ENCODE peak calls at places on chromosomes 3 and 15, in five cellular contexts. One of them, this sample, is unnamed.

GRCh38 chr15:68578960-68579935 is at the start of gene CORO2B:
- DNase-seq in cardiac muscle cell: peak; percentile 59
- DNase-seq in stimulated activated CD4-positive, alpha-beta T cell treated with anti-CD3 and anti-CD28 coated beads, Interleukin-4, amount 100 ng/mL, for 4 hours: peak; percentile 19
- DNase-seq in dermis microvascular lymphatic vessel endothelial cell: peak; percentile 16
- DNase-seq in anterior cingulate cortex: peak; percentile 67
- DNase-seq in this sample: no peak

GRCh38 chr3:17175187-17175839 is 290.6 kb downstream of the PLCL2 start:
- DNase-seq in stimulated activated CD4-positive, alpha-beta T cell treated with anti-CD3 and anti-CD28 coated beads, Interleukin-4, amount 100 ng/mL, for 4 hours: no peak
- DNase-seq in anterior cingulate cortex: no peak
- DNase-seq in dermis microvascular lymphatic vessel endothelial cell: no peak
- DNase-seq in cardiac muscle cell: peak; percentile 92
- DNase-seq in this sample: no peak

GRCh38 chr3:87227104-87227834 is at the start of gene CHMP2B:
- DNase-seq in cardiac muscle cell: peak; percentile 95
- DNase-seq in stimulated activated CD4-positive, alpha-beta T cell treated with anti-CD3 and anti-CD28 coated beads, Interleukin-4, amount 100 ng/mL, for 4 hours: peak; percentile 89
- DNase-seq in anterior cingulate cortex: peak; percentile 90
- DNase-seq in dermis microvascular lymphatic vessel endothelial cell: peak; percentile 95
- DNase-seq in this sample: peak; percentile 87

GRCh38 chr15:90558182-90558581 is 28.5 kb downstream of the CRTC3 start:
- DNase-seq in stimulated activated CD4-positive, alpha-beta T cell treated with anti-CD3 and anti-CD28 coated beads, Interleukin-4, amount 100 ng/mL, for 4 hours: no peak
- DNase-seq in anterior cingulate cortex: no peak
- DNase-seq in cardiac muscle cell: peak; percentile 60
- DNase-seq in dermis microvascular lymphatic vessel endothelial cell: no peak
- DNase-seq in this sample: peak; percentile 26

GRCh38 chr15:100766225-100767001 is 113.2 kb upstream of the ALDH1A3 start:
- DNase-seq in cardiac muscle cell: peak; percentile 18
- DNase-seq in stimulated activated CD4-positive, alpha-beta T cell treated with anti-CD3 and anti-CD28 coated beads, Interleukin-4, amount 100 ng/mL, for 4 hours: no peak
- DNase-seq in dermis microvascular lymphatic vessel endothelial cell: no peak
- DNase-seq in anterior cingulate cortex: no peak
- DNase-seq in this sample: peak; percentile 55

GRCh38 chr3:124775776-124776336 is 45.6 kb downstream of the UMPS start:
- DNase-seq in stimulated activated CD4-positive, alpha-beta T cell treated with anti-CD3 and anti-CD28 coated beads, Interleukin-4, amount 100 ng/mL, for 4 hours: no peak
- DNase-seq in cardiac muscle cell: no peak
- DNase-seq in dermis microvascular lymphatic vessel endothelial cell: peak; percentile 25
- DNase-seq in anterior cingulate cortex: no peak
- DNase-seq in this sample: no peak

GRCh38 chr15:74955796-74956647 is 550 bp downstream of the RPP25 start:
- DNase-seq in anterior cingulate cortex: peak; percentile 41
- DNase-seq in dermis microvascular lymphatic vessel endothelial cell: peak; percentile 87
- DNase-seq in stimulated activated CD4-positive, alpha-beta T cell treated with anti-CD3 and anti-CD28 coated beads, Interleukin-4, amount 100 ng/mL, for 4 hours: peak; percentile 71
- DNase-seq in cardiac muscle cell: peak; percentile 82
- DNase-seq in this sample: peak; percentile 70

GRCh38 chr15:90076716-90077115 is 25.6 kb downstream of the IDH2 start:
- DNase-seq in cardiac muscle cell: no peak
- DNase-seq in anterior cingulate cortex: no peak
- DNase-seq in dermis microvascular lymphatic vessel endothelial cell: no peak
- DNase-seq in stimulated activated CD4-positive, alpha-beta T cell treated with anti-CD3 and anti-CD28 coated beads, Interleukin-4, amount 100 ng/mL, for 4 hours: no peak
- DNase-seq in this sample: no peak

GRCh38 chr3:153429821-153430220 is 267.8 kb downstream of the RAP2B start:
- DNase-seq in cardiac muscle cell: peak; percentile 13
- DNase-seq in dermis microvascular lymphatic vessel endothelial cell: peak; percentile 36
- DNase-seq in stimulated activated CD4-positive, alpha-beta T cell treated with anti-CD3 and anti-CD28 coated beads, Interleukin-4, amount 100 ng/mL, for 4 hours: no peak
- DNase-seq in anterior cingulate cortex: no peak
- DNase-seq in this sample: no peak

GRCh38 chr3:187104342-187104741 is 35.0 kb downstream of the RPL39L start:
- DNase-seq in dermis microvascular lymphatic vessel endothelial cell: peak; percentile 79
- DNase-seq in stimulated activated CD4-positive, alpha-beta T cell treated with anti-CD3 and anti-CD28 coated beads, Interleukin-4, amount 100 ng/mL, for 4 hours: no peak
- DNase-seq in anterior cingulate cortex: no peak
- DNase-seq in cardiac muscle cell: peak; percentile 8
- DNase-seq in this sample: no peak

GRCh38 chr3:14204605-14205284 is 26.1 kb downstream of the LSM3 start:
- DNase-seq in dermis microvascular lymphatic vessel endothelial cell: peak; percentile 57
- DNase-seq in cardiac muscle cell: peak; percentile 67
- DNase-seq in stimulated activated CD4-positive, alpha-beta T cell treated with anti-CD3 and anti-CD28 coated beads, Interleukin-4, amount 100 ng/mL, for 4 hours: no peak
- DNase-seq in anterior cingulate cortex: no peak
- DNase-seq in this sample: no peak

GRCh38 chr3:140863481-140864084 is 78.1 kb upstream of the SLC25A36 start:
- DNase-seq in anterior cingulate cortex: no peak
- DNase-seq in cardiac muscle cell: peak; percentile 61
- DNase-seq in stimulated activated CD4-positive, alpha-beta T cell treated with anti-CD3 and anti-CD28 coated beads, Interleukin-4, amount 100 ng/mL, for 4 hours: no peak
- DNase-seq in dermis microvascular lymphatic vessel endothelial cell: peak; percentile 53
- DNase-seq in this sample: peak; percentile 55

GRCh38 chr3:182241777-182242556 is 530.2 kb downstream of the SOX2 start:
- DNase-seq in dermis microvascular lymphatic vessel endothelial cell: no peak
- DNase-seq in anterior cingulate cortex: peak; percentile 65
- DNase-seq in cardiac muscle cell: peak; percentile 79
- DNase-seq in stimulated activated CD4-positive, alpha-beta T cell treated with anti-CD3 and anti-CD28 coated beads, Interleukin-4, amount 100 ng/mL, for 4 hours: no peak
- DNase-seq in this sample: peak; percentile 10

GRCh38 chr3:11060500-11061251 is 68.1 kb downstream of the SLC6A1 start:
- DNase-seq in anterior cingulate cortex: peak; percentile 13
- DNase-seq in stimulated activated CD4-positive, alpha-beta T cell treated with anti-CD3 and anti-CD28 coated beads, Interleukin-4, amount 100 ng/mL, for 4 hours: peak; percentile 18
- DNase-seq in dermis microvascular lymphatic vessel endothelial cell: peak; percentile 70
- DNase-seq in cardiac muscle cell: peak; percentile 73
- DNase-seq in this sample: peak; percentile 59

GRCh38 chr3:146077181-146077580 is 83.8 kb downstream of the PLOD2 start:
- DNase-seq in stimulated activated CD4-positive, alpha-beta T cell treated with anti-CD3 and anti-CD28 coated beads, Interleukin-4, amount 100 ng/mL, for 4 hours: no peak
- DNase-seq in dermis microvascular lymphatic vessel endothelial cell: no peak
- DNase-seq in cardiac muscle cell: peak; percentile 42
- DNase-seq in anterior cingulate cortex: no peak
- DNase-seq in this sample: no peak

GRCh38 chr15:85651551-85651950 is 143.2 kb downstream of the KLHL25 start:
- DNase-seq in cardiac muscle cell: no peak
- DNase-seq in stimulated activated CD4-positive, alpha-beta T cell treated with anti-CD3 and anti-CD28 coated beads, Interleukin-4, amount 100 ng/mL, for 4 hours: no peak
- DNase-seq in anterior cingulate cortex: no peak
- DNase-seq in dermis microvascular lymphatic vessel endothelial cell: no peak
- DNase-seq in this sample: no peak

GRCh38 chr3:54433846-54434245 is 311.5 kb downstream of the CACNA2D3 start:
- DNase-seq in stimulated activated CD4-positive, alpha-beta T cell treated with anti-CD3 and anti-CD28 coated beads, Interleukin-4, amount 100 ng/mL, for 4 hours: no peak
- DNase-seq in dermis microvascular lymphatic vessel endothelial cell: no peak
- DNase-seq in anterior cingulate cortex: no peak
- DNase-seq in cardiac muscle cell: peak; percentile 5
- DNase-seq in this sample: peak; percentile 58

GRCh38 chr3:99925584-99925983 is 107.9 kb downstream of the CMSS1 start:
- DNase-seq in stimulated activated CD4-positive, alpha-beta T cell treated with anti-CD3 and anti-CD28 coated beads, Interleukin-4, amount 100 ng/mL, for 4 hours: no peak
- DNase-seq in dermis microvascular lymphatic vessel endothelial cell: peak; percentile 61
- DNase-seq in anterior cingulate cortex: no peak
- DNase-seq in cardiac muscle cell: peak; percentile 70
- DNase-seq in this sample: no peak

GRCh38 chr15:100934166-100934565 is 15.0 kb downstream of the LRRK1 start:
- DNase-seq in dermis microvascular lymphatic vessel endothelial cell: no peak
- DNase-seq in stimulated activated CD4-positive, alpha-beta T cell treated with anti-CD3 and anti-CD28 coated beads, Interleukin-4, amount 100 ng/mL, for 4 hours: no peak
- DNase-seq in cardiac muscle cell: no peak
- DNase-seq in anterior cingulate cortex: no peak
- DNase-seq in this sample: no peak

GRCh38 chr15:56837281-56837680 is 81.2 kb upstream of the TCF12 start:
- DNase-seq in anterior cingulate cortex: no peak
- DNase-seq in stimulated activated CD4-positive, alpha-beta T cell treated with anti-CD3 and anti-CD28 coated beads, Interleukin-4, amount 100 ng/mL, for 4 hours: no peak
- DNase-seq in cardiac muscle cell: peak; percentile 30
- DNase-seq in dermis microvascular lymphatic vessel endothelial cell: no peak
- DNase-seq in this sample: no peak

GRCh38 chr3:47082519-47082918 is 81.4 kb downstream of the SETD2 start:
- DNase-seq in cardiac muscle cell: no peak
- DNase-seq in anterior cingulate cortex: no peak
- DNase-seq in dermis microvascular lymphatic vessel endothelial cell: no peak
- DNase-seq in stimulated activated CD4-positive, alpha-beta T cell treated with anti-CD3 and anti-CD28 coated beads, Interleukin-4, amount 100 ng/mL, for 4 hours: no peak
- DNase-seq in this sample: no peak

GRCh38 chr15:45187894-45188830 is at the start of gene SHF:
- DNase-seq in cardiac muscle cell: peak; percentile 67
- DNase-seq in stimulated activated CD4-positive, alpha-beta T cell treated with anti-CD3 and anti-CD28 coated beads, Interleukin-4, amount 100 ng/mL, for 4 hours: peak; percentile 91
- DNase-seq in anterior cingulate cortex: peak; percentile 45
- DNase-seq in dermis microvascular lymphatic vessel endothelial cell: peak; percentile 61
- DNase-seq in this sample: peak; percentile 93